ENCODE peak calls at places on chromosomes 11 and 22, in four cellular contexts. G is A549, X is fibroblast of the aortic adventitia, U is HFF-Myc. C is an unnamed sample.

GRCh38 chr11:64007160-64007628 is 21.0 kb downstream of the OTUB1 start:
- DNase-seq in G (peak), X (peak), U (no peak), C (no peak)

GRCh38 chr11:125514336-125515101 is 18.5 kb upstream of the FEZ1 start:
- DNase-seq in G (no peak), X (peak), U (no peak), C (peak)

GRCh38 chr22:26547426-26547825 is 35.2 kb upstream of the TFIP11 start:
- DNase-seq in G (no peak), X (no peak), U (no peak), C (peak)

GRCh38 chr11:70863186-70863585 is 389.2 kb downstream of the SHANK2 start:
- DNase-seq in G (no peak), X (no peak), U (no peak), C (no peak)

GRCh38 chr11:11137339-11137738 is 215.7 kb downstream of the CSNK2A3 start:
- DNase-seq in G (no peak), X (no peak), U (no peak), C (no peak)

GRCh38 chr11:133832096-133833081 is 12.9 kb downstream of the SPATA19 start:
- DNase-seq in G (no peak), X (no peak), U (no peak), C (no peak)

GRCh38 chr11:104275992-104276391 is 112.0 kb upstream of the PDGFD start:
- DNase-seq in G (no peak), X (no peak), U (no peak), C (peak)

GRCh38 chr11:48141475-48142100 is 75.0 kb upstream of the OR4B1 start:
- DNase-seq in G (no peak), X (peak), U (no peak), C (peak)

GRCh38 chr11:108654994-108655631 is 9.8 kb upstream of the DDX10 start:
- DNase-seq in G (peak), X (peak), U (no peak), C (peak)

GRCh38 chr11:102115557-102115956 is 5.3 kb downstream of the YAP1 start:
- DNase-seq in G (peak), X (peak), U (no peak), C (peak)

GRCh38 chr22:30290679-30291333 is 1.5 kb upstream of the CASTOR1 start:
- DNase-seq in G (no peak), X (peak), U (no peak), C (peak)

GRCh38 chr11:61698173-61698965 is 18.2 kb downstream of the DAGLA start:
- DNase-seq in G (no peak), X (no peak), U (no peak), C (no peak)

GRCh38 chr11:63769044-63769718 is 606 bp upstream of the ZFTA start:
- DNase-seq in G (no peak), X (no peak), U (no peak), C (peak)

GRCh38 chr22:37740455-37741311 is 43.8 kb downstream of the TRIOBP start:
- DNase-seq in G (no peak), X (no peak), U (no peak), C (no peak)

GRCh38 chr11:69944146-69944795 is 125.1 kb upstream of the FGF3 start:
- DNase-seq in G (no peak), X (no peak), U (no peak), C (no peak)

GRCh38 chr11:45159781-45160365 is 13.4 kb downstream of the PRDM11 start:
- DNase-seq in G (no peak), X (no peak), U (no peak), C (no peak)

GRCh38 chr11:27046956-27047355 is 6.3 kb downstream of the BBOX1 start:
- DNase-seq in G (no peak), X (no peak), U (no peak), C (peak)

GRCh38 chr22:18076060-18076497 is 1.7 kb upstream of the PEX26 start:
- DNase-seq in G (peak), X (peak), U (peak), C (peak)

GRCh38 chr22:49826603-49827306 is 918 bp downstream of the BRD1 start:
- DNase-seq in G (no peak), X (peak), U (no peak), C (peak)

GRCh38 chr11:128574576-128575011 is 12.8 kb downstream of the ETS1 start:
- DNase-seq in G (no peak), X (no peak), U (no peak), C (no peak)

GRCh38 chr11:9817191-9817590 is 153.3 kb downstream of the SWAP70 start:
- DNase-seq in G (no peak), X (no peak), U (no peak), C (no peak)

GRCh38 chr11:2891291-2891690 is 5.7 kb upstream of the CDKN1C start:
- DNase-seq in G (no peak), X (no peak), U (no peak), C (no peak)

GRCh38 chr11:64245401-64245796 is 1.3 kb downstream of the PPP1R14B start:
- DNase-seq in G (no peak), X (no peak), U (no peak), C (no peak)

GRCh38 chr22:44597616-44598015 is 99.6 kb upstream of the RTL6 start:
- DNase-seq in G (no peak), X (no peak), U (peak), C (no peak)

GRCh38 chr11:13105237-13105844 is 96.2 kb downstream of the RASSF10 start:
- DNase-seq in G (no peak), X (peak), U (no peak), C (no peak)

GRCh38 chr22:46454910-46455269 is 82.5 kb downstream of the CELSR1 start:
- DNase-seq in G (peak), X (no peak), U (no peak), C (peak)

GRCh38 chr22:36155702-36156101 is 4.9 kb downstream of the APOL3 start:
- DNase-seq in G (no peak), X (peak), U (no peak), C (no peak)

GRCh38 chr22:36156119-36156514 is 4.4 kb downstream of the APOL3 start:
- DNase-seq in G (no peak), X (no peak), U (no peak), C (no peak)

GRCh38 chr22:36160499-36160942 is at the start of gene APOL3:
- DNase-seq in G (no peak), X (peak), U (no peak), C (peak)

GRCh38 chr22:36153756-36154155 is 6.8 kb downstream of the APOL3 start:
- DNase-seq in G (no peak), X (no peak), U (no peak), C (no peak)

DNA sequence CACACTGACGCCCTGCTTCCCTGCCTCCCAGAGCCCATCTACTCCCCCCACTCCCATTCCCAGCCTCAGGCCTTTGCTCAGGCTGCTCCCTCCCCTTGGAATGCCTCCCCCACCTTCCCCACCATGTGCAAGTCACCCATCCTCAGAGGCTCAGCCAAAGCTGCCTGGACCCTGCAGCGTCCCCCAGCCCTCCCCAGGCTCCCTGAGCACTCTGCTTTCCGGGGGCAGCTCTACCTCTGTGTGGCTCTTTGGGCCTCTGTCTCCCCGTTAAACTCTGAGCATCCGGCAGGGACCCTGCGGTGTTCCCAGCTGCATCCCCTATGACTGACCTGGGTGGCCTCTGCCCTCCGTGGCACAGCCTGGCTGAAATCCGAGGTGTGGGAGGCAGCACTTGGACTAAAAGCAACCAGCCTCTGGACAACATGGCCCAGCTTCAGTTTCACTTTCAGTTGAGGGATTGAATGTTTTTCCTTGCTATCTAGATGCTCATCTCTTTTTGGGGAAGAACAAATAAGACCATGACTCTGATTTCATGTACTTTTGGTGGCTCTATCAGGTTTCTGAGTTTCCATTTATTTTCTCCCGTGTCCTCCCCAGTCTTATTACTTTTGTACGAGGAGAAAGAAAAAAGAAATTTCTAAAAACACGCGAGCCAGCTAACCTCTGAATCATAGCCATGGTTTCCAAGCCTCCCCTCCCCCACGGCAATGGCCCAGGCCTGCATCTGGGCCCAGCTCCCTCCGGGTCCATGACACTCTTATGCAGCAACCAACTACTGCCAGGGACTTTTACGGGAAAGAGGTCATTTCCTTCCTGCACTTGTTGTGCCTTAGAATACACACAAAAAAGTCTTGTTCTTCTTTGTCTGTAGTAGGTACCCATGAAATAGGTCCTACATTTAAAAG is 3.8 kb downstream of the APOL3 start:
- DNase-seq in G (no peak), X (peak), U (peak), C (peak)
- H3K4me3 ChIP-seq in G (no peak), X (peak), U (peak), C (no peak)

DNA sequence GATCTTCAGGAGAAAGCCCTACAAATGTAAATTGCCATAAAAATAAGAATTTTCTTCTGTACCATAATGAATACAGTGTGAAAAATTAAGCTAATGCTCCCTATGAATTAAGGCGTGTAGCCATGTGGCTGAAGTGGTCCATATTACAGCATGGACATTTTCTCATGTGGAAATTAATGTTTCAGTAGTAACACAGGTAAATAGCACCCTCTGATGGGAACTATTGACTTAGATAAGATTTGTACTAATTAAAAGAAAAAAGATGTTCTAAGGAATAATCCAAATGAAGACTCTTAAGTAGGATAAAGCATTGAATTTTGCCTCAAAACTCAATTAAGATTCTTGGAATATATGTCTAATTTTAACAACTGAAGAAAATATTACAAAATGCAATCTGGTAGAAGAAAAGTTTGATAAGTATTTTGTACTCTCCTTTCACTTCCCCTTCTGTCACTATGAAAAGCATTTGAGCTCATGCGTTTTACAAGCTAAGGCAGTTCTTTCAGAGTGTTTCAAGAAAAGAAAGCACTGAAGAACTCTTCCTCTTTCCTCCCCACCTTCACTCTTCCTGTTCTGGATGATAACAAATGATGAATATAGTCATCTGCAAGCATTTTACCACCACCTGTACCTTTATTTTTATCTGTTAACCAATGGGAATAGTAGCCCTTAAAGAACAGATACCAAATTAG is 9.9 kb upstream of the OR8D2 start:
- DNase-seq in G (no peak), X (peak), U (no peak), C (peak)
- TF ChIP-seq CTCF in G (no peak), X (no peak), U (no peak), C (no peak)

DNA sequence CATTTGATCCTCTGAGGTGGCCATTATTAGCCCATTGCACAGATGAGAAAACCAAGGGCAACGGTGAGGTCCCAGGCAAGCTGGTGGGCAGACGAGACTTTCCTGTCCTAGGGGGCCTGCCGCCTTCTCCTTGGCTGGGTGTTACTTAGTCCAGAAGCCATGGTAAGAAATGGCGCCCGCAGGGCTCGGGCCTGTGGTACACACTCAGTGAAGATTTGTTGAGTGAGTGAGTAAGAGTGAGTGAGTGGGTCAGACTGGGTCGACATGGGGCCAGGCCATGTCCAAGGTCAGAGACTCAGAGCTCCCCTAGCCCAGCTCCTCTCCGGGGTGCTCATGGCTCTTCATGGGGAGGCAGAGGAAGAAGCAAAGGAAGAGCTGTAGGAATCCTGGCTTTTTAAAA is 36.0 kb downstream of the RASD2 start:
- DNase-seq in G (no peak), X (no peak), U (no peak), C (no peak)
- H3K4me3 ChIP-seq in G (no peak), X (no peak), U (no peak), C (no peak)

DNA sequence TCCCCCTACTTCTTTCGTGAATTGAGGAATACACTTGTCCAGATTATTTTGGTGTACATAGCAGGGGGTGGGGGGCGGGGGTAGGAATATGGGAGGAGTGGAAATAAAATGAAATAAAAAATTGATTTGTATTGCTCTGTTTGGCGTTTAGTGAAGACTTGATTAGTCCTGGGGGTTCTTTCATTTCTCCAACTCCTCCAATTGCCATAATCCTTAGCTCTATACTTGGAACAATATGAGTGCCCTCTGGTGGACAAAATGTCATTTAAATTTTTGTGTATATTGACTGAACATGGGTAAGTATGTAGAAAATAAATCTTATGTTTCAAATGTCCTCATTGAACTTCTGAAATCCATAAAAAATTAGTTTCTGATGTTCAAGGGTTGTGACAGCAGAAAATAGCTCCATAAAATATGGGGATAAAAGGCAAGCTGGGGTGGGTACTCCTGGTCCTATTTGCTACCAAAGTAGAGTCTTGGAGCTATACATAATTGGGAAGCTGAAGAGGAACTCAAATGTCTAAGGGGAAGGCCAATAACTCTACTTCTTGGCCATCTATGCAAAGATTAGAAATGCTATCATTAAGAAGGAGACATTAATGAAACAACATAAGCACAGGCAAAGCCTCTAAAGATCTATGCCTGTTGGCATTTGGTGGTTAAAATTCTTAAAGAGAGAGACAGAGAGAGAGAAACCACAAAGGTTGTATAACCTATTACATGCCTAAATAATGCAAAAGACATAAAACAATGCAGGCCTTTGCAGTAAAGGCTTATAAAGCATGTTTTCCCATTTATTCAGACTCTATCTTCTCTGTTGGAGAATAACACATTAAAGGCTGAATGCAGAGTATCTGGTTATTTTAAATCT is 421.6 kb downstream of the METTL15 start:
- DNase-seq in G (no peak), X (peak), U (peak), C (peak)
- TF ChIP-seq CTCF in G (peak), X (peak), U (no peak), C (peak)

DNA sequence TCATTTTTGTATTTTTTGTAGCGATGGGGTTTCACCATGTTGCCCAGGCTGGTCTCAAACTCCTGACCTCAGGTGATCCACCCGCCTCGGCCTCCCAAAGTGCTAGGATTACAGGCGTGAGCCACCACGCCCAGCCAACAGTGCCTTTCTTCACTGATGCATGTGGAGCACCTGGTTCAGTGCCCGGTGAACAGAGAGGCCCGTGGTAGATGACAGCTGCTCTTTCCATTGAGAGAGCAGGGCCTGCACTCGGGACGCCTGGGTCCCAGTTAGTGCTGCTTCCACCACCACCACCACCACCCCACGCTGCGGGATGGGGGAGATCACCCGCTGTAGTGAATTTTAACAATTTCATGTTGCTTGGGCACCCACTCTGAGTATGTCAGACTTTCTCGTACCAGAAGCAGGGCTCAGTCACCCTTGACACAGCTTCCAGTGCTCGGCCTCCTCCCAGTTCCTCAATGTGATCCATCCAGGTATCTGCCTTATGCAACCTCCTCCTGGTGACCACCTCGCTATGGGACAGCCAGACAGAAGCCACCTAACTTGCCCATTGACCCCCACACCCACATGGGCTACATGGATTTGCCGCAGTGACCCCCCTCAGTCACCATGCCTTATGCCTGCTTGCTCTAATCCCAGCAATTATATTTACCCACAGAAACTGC is 36.6 kb downstream of the ARRB1 start:
- DNase-seq in G (no peak), X (no peak), U (no peak), C (no peak)
- H3K4me3 ChIP-seq in G (no peak), X (no peak), U (no peak), C (no peak)

C was measured in epithelial cell of esophagus.